ENCODE peak calls at places on chromosomes 7 and 10, in ten cellular contexts. A, O, X, M, Z, J, S, L, B and N are unnamed samples.

GRCh38 chr7:107051376-107051775 is 6.9 kb downstream of the PRKAR2B start:
- DNase-seq in S (no peak), M (no peak), L (no peak), X (no peak), O (no peak), Z (no peak), J (no peak), B (no peak), A (no peak), N (no peak)

GRCh38 chr7:141477866-141478265 is 73.3 kb upstream of the AGK start:
- DNase-seq in L (no peak), Z (no peak), A (no peak), X (no peak), O (peak; percentile 33), M (no peak), S (no peak), B (no peak), J (no peak), N (peak; percentile 49)

GRCh38 chr10:17210361-17210760 is 8.9 kb upstream of the TRDMT1 start:
- DNase-seq in Z (no peak), J (no peak), L (peak; percentile 61), S (no peak), M (no peak), B (no peak), A (no peak), X (no peak), O (no peak), N (no peak)

GRCh38 chr10:112122827-112123226 is 60.7 kb downstream of the GPAM start:
- DNase-seq in S (no peak), B (no peak), J (no peak), L (no peak), M (no peak), A (no peak), O (no peak), Z (no peak), X (no peak), N (no peak)

GRCh38 chr7:39212881-39213280 is 235.2 kb downstream of the POU6F2 start:
- DNase-seq in A (no peak), J (no peak), L (no peak), X (no peak), Z (no peak), S (no peak), O (no peak), M (no peak), B (no peak), N (no peak)

GRCh38 chr10:14063531-14064317 is 267.0 kb downstream of the FRMD4A start:
- DNase-seq in M (no peak), L (peak; percentile 95), B (peak; percentile 66), A (peak; percentile 24), Z (no peak), X (peak; percentile 31), J (no peak), O (no peak), S (no peak), N (peak; percentile 95)

GRCh38 chr7:102170417-102170970 is 116.2 kb upstream of the SH2B2 start:
- DNase-seq in B (no peak), X (no peak), O (no peak), L (peak; percentile 38), Z (no peak), M (no peak), S (no peak), A (no peak), J (no peak), N (peak; percentile 26)

GRCh38 chr10:94357193-94357592 is 5.5 kb downstream of the NOC3L start:
- DNase-seq in Z (no peak), M (no peak), A (no peak), O (no peak), S (no peak), B (no peak), J (no peak), X (no peak), L (no peak), N (no peak)

GRCh38 chr7:64887756-64888508 is 15.1 kb upstream of the ZNF273 start:
- DNase-seq in S (peak; percentile 50), B (peak; percentile 58), O (peak; percentile 29), L (no peak), J (no peak), M (peak; percentile 70), Z (peak; percentile 10), A (no peak), X (no peak), N (no peak)

GRCh38 chr7:117993377-117994003 is 120.2 kb upstream of the CTTNBP2 start:
- DNase-seq in B (no peak), M (no peak), Z (peak; percentile 48), X (no peak), A (no peak), O (no peak), J (no peak), L (peak; percentile 1), S (peak; percentile 84), N (peak; percentile 11)

GRCh38 chr10:90269699-90270098 is 568.3 kb downstream of the KIF20B start:
- DNase-seq in M (no peak), O (no peak), B (no peak), J (no peak), Z (no peak), L (no peak), A (no peak), S (no peak), X (no peak), N (no peak)

GRCh38 chr10:3542185-3542611 is 242.8 kb downstream of the KLF6 start:
- DNase-seq in O (no peak), Z (no peak), B (no peak), A (no peak), M (no peak), S (no peak), L (peak; percentile 59), J (no peak), X (peak; percentile 31), N (peak; percentile 93)

GRCh38 chr10:97517096-97517750 is 18.5 kb downstream of the UBTD1 start:
- DNase-seq in S (no peak), L (no peak), M (no peak), B (no peak), A (no peak), Z (no peak), J (no peak), O (no peak), X (no peak), N (no peak)
- H3K4me1 ChIP-seq in S (peaks cover 12% of the 10 kb centered on the region), L (no peaks in the 10 kb centered on the region), M (no peaks in the 10 kb centered on the region), B (no peaks in the 10 kb centered on the region), A (no peaks in the 10 kb centered on the region), Z (no peaks in the 10 kb centered on the region), J (no peaks in the 10 kb centered on the region), O (peaks cover 87% of the 10 kb centered on the region), X (peaks cover 12% of the 10 kb centered on the region), N (peaks cover 13% of the 10 kb centered on the region)

GRCh38 chr10:70096705-70097420 is 35.8 kb downstream of the AIFM2 start:
- DNase-seq in X (no peak), B (no peak), O (no peak), S (no peak), J (no peak), L (no peak), Z (no peak), A (no peak), M (no peak), N (no peak)
- H3K36me3 ChIP-seq in X (peaks cover 4% of the 10 kb centered on the region), B (peaks cover 21% of the 10 kb centered on the region), O (no peaks in the 10 kb centered on the region), S (peaks cover 97% of the 10 kb centered on the region), J (no peaks in the 10 kb centered on the region), L (peaks cover 62% of the 10 kb centered on the region), Z (no peaks in the 10 kb centered on the region), A (peaks cover 76% of the 10 kb centered on the region), M (peaks cover 23% of the 10 kb centered on the region), N (peaks cover 16% of the 10 kb centered on the region)

DNA sequence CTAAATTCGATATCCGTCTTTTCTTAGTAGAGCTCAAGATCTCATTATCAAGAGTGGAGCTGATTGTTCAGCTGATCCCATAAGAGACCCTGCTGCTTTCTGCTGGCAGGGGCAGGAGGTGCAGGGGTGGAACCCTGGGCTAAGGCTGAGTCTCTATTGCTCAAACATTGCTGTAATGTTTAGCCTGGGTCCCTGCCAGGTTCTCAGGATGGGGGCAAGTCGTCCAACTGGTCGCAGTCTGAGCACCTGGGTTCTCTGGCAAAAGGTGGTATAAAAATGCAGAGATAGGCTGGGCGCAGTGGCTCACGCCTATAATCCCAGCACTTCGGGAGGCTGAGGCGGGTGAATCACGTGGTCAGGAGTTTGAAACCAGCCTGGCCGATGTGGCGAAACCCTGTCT is 62.0 kb upstream of the NRBF2 start:
- DNase-seq in L (no peak), M (no peak), S (no peak), O (no peak), X (no peak), B (no peak), J (no peak), Z (no peak), A (no peak), N (no peak)
- TF ChIP-seq CTCF in L (no peak), M (no peak), S (no peak), O (no peak), X (no peak), B (no peak), J (no peak), Z (no peak), A (no peak), N (no peak)

DNA sequence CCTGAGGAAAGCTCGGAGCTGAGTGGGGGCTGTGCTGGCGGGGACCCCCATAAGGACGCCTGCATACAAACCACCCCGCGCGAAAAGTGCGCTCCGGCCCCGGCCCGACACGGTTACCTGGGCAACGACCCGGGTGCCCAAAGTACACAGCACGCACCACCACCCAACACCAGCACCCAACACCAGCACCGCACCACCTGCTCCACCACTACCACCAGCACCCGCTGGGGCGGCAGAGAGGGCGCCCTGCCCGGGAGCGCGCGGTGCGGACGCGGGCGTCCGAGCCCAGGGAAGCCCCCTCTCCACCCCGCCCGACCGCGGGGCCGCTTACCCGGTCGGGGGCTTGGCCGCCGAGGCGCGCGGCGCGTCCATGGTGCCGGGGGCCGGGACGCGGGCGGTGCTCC is 345 bp downstream of the COBL start:
- DNase-seq in A (no peak), B (peak; percentile 54), O (no peak), M (peak; percentile 58), S (no peak), J (no peak), X (no peak), Z (no peak), L (no peak), N (no peak)
- H3K4me1 ChIP-seq in A (no peaks in the 10 kb centered on the region), B (no peaks in the 10 kb centered on the region), O (peaks cover 12% of the 10 kb centered on the region), M (no peaks in the 10 kb centered on the region), S (no peaks in the 10 kb centered on the region), J (no peaks in the 10 kb centered on the region), X (peaks cover 9% of the 10 kb centered on the region), Z (peaks cover 14% of the 10 kb centered on the region), L (no peaks in the 10 kb centered on the region), N (peaks cover 8% of the 10 kb centered on the region)